ENCODE peak calls at places on chromosomes 13 and 19, in eight cellular contexts. P is upper lobe of left lung, A is Panc1, N is HepG2, M is HCT116, B is K562, T is GM12878, D is GM23338. C is an unnamed sample.

GRCh38 chr19:46372901-46373572 is 26.1 kb downstream of the PPP5C start:
- ATAC-seq in M (peak; percentile 54), D (peak; percentile 59), P (no peak), A (peak; percentile 14), T (no peak), N (no peak), B (no peak), C (peak; percentile 13)

GRCh38 chr13:112510002-112510780 is 77.8 kb downstream of the TUBGCP3 start:
- ATAC-seq in B (peak; percentile 80), N (peak; percentile 93), M (peak; percentile 95), D (peak; percentile 98), A (peak; percentile 90), T (peak; percentile 75), P (peak; percentile 72), C (no peak)

GRCh38 chr13:26476111-26476743 is 81.3 kb upstream of the WASF3 start:
- ATAC-seq in A (no peak), D (peak; percentile 59), P (peak; percentile 82), N (peak; percentile 90), T (no peak), M (no peak), B (no peak), C (no peak)

GRCh38 chr13:83937579-83937978 is 55.3 kb upstream of the SLITRK1 start:
- ATAC-seq in M (no peak), T (no peak), D (no peak), B (no peak), A (no peak), N (no peak), P (no peak), C (no peak)

GRCh38 chr13:30158774-30159445 is 148.4 kb downstream of the KATNAL1 start:
- ATAC-seq in B (peak; percentile 69), A (peak; percentile 73), N (peak; percentile 77), M (peak; percentile 67), P (peak; percentile 79), D (no peak), T (peak; percentile 61), C (peak; percentile 39)

GRCh38 chr13:65936249-65936648 is 1293.9 kb downstream of the PCDH9 start:
- ATAC-seq in M (no peak), T (no peak), B (no peak), A (no peak), N (no peak), P (no peak), D (no peak), C (no peak)

GRCh38 chr19:51010066-51010795 is 8.8 kb upstream of the KLK8 start:
- ATAC-seq in N (no peak), P (no peak), D (no peak), B (no peak), A (no peak), T (no peak), M (no peak), C (no peak)

GRCh38 chr13:43307921-43308433 is 284.6 kb downstream of the DNAJC15 start:
- ATAC-seq in D (peak; percentile 17), M (no peak), B (peak; percentile 52), P (peak; percentile 90), A (no peak), T (peak; percentile 93), N (peak; percentile 97), C (peak; percentile 76)

GRCh38 chr19:32362318-32362691 is 16.9 kb downstream of the ZNF507 start:
- ATAC-seq in B (no peak), T (no peak), A (no peak), P (no peak), M (no peak), D (no peak), N (no peak), C (no peak)

GRCh38 chr19:32364040-32364439 is 18.6 kb downstream of the ZNF507 start:
- ATAC-seq in D (no peak), M (no peak), T (no peak), B (no peak), N (no peak), P (no peak), A (no peak), C (no peak)

GRCh38 chr19:32361574-32362317 is 16.3 kb downstream of the ZNF507 start:
- ATAC-seq in T (no peak), B (no peak), N (no peak), M (no peak), P (no peak), A (no peak), D (no peak), C (no peak)

GRCh38 chr19:32363632-32364031 is 18.2 kb downstream of the ZNF507 start:
- ATAC-seq in B (no peak), D (no peak), M (no peak), A (no peak), N (peak; percentile 36), T (no peak), P (no peak), C (no peak)

DNA sequence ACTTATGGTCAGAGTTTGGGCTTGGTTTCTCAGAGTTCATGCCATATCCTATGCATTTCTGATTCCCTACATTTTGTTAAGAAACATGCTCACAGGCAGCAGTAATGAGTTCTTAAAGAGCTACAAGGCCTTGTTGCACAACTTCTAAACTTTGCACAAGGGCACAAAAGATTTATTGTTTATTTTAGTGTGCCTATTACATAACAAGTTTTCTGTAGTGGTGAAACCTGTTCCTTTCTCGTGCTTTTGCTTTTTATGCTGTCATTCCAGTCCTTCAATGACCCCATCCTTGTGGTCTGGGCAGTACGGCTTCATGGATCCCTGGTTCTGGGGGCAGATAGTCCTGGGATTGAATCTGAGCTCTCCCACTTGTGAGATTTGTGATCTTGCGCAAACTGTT is 17.8 kb downstream of the ZNF507 start:
- ATAC-seq in A (no peak), T (no peak), D (no peak), N (peak; percentile 82), M (no peak), P (peak; percentile 16), B (no peak), C (peak; percentile 62)
- TF ChIP-seq POLR2AphosphoS5 in A (no peak), T (no peak), D (no peak), N (no peak), M (no peak), P (peak; percentile 58), B (no peak), C (peak; percentile 54)

DNA sequence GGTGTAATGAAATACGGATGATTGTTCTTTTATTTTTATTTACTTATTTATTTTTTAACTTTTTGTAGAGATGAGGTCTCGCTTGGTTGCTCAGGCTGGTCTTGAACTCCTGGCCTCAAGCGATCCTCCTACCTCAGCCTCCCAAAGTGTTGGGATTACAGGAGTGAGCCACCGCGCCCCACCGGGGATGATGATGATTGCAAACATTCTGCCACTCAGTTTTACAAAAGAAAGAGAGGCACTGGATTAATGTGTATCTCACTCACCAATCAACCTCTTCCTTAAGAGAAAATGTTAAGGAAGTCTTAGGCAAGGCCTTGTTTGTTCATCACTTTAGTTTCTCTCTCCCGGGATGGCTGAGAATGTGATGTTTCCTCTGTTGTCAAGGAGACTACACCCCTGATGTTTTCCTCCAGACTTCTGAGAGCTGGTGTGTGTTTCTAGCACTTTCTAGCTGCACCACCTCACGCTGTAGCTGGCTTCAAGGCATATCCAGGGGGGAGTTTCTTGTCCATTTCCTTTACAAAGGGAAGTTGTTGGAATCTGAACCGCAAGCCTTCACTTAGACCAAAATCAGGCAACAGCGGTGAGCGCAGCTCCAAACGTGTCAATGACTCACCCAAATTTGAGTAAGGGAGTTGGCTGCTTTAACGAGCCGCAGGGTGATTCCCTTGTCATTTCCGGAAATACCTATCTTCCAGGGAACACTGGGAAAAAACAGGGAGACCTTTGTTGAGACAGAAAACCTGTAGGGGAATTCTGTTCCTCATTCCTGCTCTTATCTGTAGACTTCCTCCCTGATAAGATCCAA is 2.3 kb downstream of the LDLR start:
- ATAC-seq in A (peak; percentile 1), T (no peak), D (no peak), M (peak; percentile 7), B (no peak), N (no peak), P (peak; percentile 29), C (peak; percentile 46)
- TF ChIP-seq POLR2AphosphoS5 in A (peak; percentile 24), T (peak; percentile 35), D (no peak), M (peak; percentile 48), B (peak; percentile 13), N (no peak), P (peak; percentile 80), C (peak; percentile 96)

GRCh38 chr19:20925481-20925880 is 2.4 kb downstream of the ZNF85 start:
- ATAC-seq in B (no peak), M (no peak), N (no peak), P (no peak), D (no peak), A (no peak), T (no peak), C (no peak)

GRCh38 chr19:20928371-20928770 is 5.3 kb downstream of the ZNF85 start:
- ATAC-seq in B (no peak), D (no peak), A (no peak), N (no peak), P (no peak), T (no peak), M (no peak), C (no peak)

GRCh38 chr19:20926796-20927195 is 3.7 kb downstream of the ZNF85 start:
- ATAC-seq in B (no peak), P (no peak), T (no peak), N (no peak), D (no peak), A (no peak), M (no peak), C (no peak)

DNA sequence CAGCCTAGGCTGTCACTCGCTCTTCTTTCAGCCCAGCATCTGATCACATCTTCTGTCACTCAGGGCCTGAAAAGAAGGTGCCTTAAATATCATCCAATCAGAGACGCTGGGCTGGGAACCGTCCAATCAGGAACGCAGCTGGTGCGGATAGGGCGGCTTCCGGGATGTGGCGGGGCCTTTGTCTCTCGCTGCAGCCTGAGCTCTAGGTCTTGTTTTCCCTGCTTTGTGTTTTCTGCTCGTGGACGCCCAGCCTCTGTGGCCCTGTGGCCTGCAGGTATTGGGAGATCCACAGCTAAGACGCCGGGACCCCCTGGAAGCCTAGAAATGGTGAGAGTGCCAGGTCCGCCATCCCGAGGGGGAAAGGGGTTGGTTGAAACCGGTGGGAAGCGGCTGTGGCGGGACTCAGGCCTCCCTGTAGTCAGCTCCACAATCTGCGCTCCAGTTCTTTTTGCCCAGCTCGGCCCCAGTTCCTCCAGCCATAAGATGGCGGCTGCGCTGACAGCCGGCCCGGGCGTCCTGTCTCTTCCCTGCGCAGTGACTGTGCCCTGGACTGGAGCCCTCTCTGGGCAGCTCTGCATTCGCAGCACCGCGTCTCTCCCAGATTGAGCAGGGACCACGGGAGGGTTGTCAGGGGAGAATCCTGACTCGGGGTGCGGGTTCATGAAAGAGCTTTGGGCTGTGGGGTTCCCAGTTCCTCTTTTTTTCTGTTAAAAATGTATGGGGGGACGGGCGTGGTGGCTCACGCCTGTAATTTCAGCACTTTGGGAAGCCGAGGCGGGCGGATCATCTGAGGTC is at the start of gene ZNF85:
- ATAC-seq in P (peak; percentile 98), D (peak; percentile 98), T (peak; percentile 99), M (peak; percentile 97), N (peak; percentile 99), A (peak; percentile 99), B (peak; percentile 77), C (peak; percentile 98)
- TF ChIP-seq POLR2AphosphoS5 in P (no peak), D (peak; percentile 88), T (peak; percentile 80), M (no peak), N (no peak), A (peak; percentile 36), B (no peak), C (no peak)

GRCh38 chr19:42250666-42251531 is 4.0 kb downstream of the ERF start:
- ATAC-seq in M (no peak), P (no peak), D (no peak), B (no peak), N (no peak), A (no peak), T (no peak), C (no peak)

GRCh38 chr19:42249149-42249750 is 5.7 kb downstream of the ERF start:
- ATAC-seq in P (no peak), N (no peak), D (no peak), M (no peak), T (no peak), A (no peak), B (no peak), C (no peak)

GRCh38 chr19:42251572-42251990 is 3.3 kb downstream of the ERF start:
- ATAC-seq in M (no peak), A (no peak), N (no peak), D (no peak), P (no peak), T (no peak), B (no peak), C (no peak)

GRCh38 chr19:42249769-42250168 is 5.2 kb downstream of the ERF start:
- ATAC-seq in T (no peak), A (no peak), D (no peak), P (no peak), N (no peak), M (no peak), B (no peak), C (no peak)

GRCh38 chr19:42250249-42250665 is 4.7 kb downstream of the ERF start:
- ATAC-seq in P (no peak), D (no peak), T (no peak), B (no peak), A (no peak), N (no peak), M (no peak), C (no peak)
- TF ChIP-seq POLR2AphosphoS5 in P (peak; percentile 48), D (no peak), T (no peak), B (no peak), A (no peak), N (no peak), M (no peak), C (no peak)

C was measured in gastroesophageal sphincter.